ENCODE peak calls at places on chromosomes 5 and 9, in eight cellular contexts. S, U, D, P, T, L, J and G are unnamed samples.

GRCh38 chr9:107336718-107337360 is 53.8 kb downstream of the RAD23B start:
- DNase-seq in P (no peak), L (no peak), D (no peak), S (peak), T (no peak), U (no peak), J (no peak), G (no peak)

GRCh38 chr5:54357371-54358058 is 47.1 kb upstream of the ARL15 start:
- DNase-seq in U (no peak), L (no peak), P (no peak), S (no peak), J (peak), T (no peak), D (no peak), G (no peak)

GRCh38 chr5:113280541-113280940 is 154.2 kb downstream of the TSSK1B start:
- DNase-seq in S (no peak), J (no peak), U (no peak), L (no peak), T (no peak), D (no peak), P (no peak), G (no peak)

GRCh38 chr9:128828267-128828666 is 1.3 kb downstream of the SPOUT1 start:
- DNase-seq in S (no peak), P (no peak), T (no peak), J (no peak), D (no peak), L (no peak), U (no peak), G (no peak)

GRCh38 chr5:39533749-39534148 is 109.0 kb upstream of the DAB2 start:
- DNase-seq in D (no peak), P (peak), U (no peak), S (no peak), L (no peak), T (no peak), J (no peak), G (no peak)

GRCh38 chr9:98134702-98135557 is 15.9 kb upstream of the TRIM14 start:
- DNase-seq in L (peak), P (no peak), D (no peak), S (no peak), T (no peak), J (no peak), U (no peak), G (no peak)

GRCh38 chr9:121292801-121293241 is 24.9 kb downstream of the GSN start:
- DNase-seq in S (no peak), P (no peak), U (no peak), J (no peak), D (no peak), L (peak), T (no peak), G (no peak)

GRCh38 chr9:130368631-130369103 is 76.1 kb upstream of the ASS1 start:
- DNase-seq in L (no peak), U (no peak), P (no peak), T (no peak), S (no peak), J (peak), D (no peak), G (no peak)

GRCh38 chr9:89813482-89813881 is 208.7 kb downstream of the GADD45G start:
- DNase-seq in S (no peak), J (no peak), P (no peak), D (no peak), U (no peak), L (no peak), T (no peak), G (no peak)

GRCh38 chr9:23638837-23639426 is 187.1 kb downstream of the ELAVL2 start:
- DNase-seq in T (no peak), U (no peak), J (no peak), L (no peak), P (no peak), S (no peak), D (no peak), G (no peak)

GRCh38 chr5:115246361-115246991 is 16.2 kb downstream of the PGGT1B start:
- DNase-seq in S (no peak), J (peak), D (no peak), T (no peak), L (no peak), P (peak), U (no peak), G (peak)

GRCh38 chr5:172773481-172774469 is 2.8 kb upstream of the DUSP1 start:
- DNase-seq in P (no peak), J (no peak), S (no peak), D (no peak), U (no peak), T (no peak), L (no peak), G (no peak)

GRCh38 chr5:128904815-128905214 is 60.5 kb upstream of the SLC27A6 start:
- DNase-seq in T (no peak), J (no peak), S (no peak), U (no peak), D (no peak), L (no peak), P (no peak), G (no peak)

GRCh38 chr5:146050061-146050460 is 55.3 kb downstream of the PLAC8L1 start:
- DNase-seq in L (no peak), S (no peak), T (no peak), D (no peak), J (no peak), P (no peak), U (no peak), G (no peak)

GRCh38 chr9:75265525-75265972 is 177.2 kb downstream of the OSTF1 start:
- DNase-seq in L (no peak), S (peak), U (no peak), D (peak), P (peak), J (peak), T (peak), G (peak)

GRCh38 chr9:35029241-35029640 is 39.7 kb downstream of the DNAJB5 start:
- DNase-seq in U (no peak), D (no peak), J (no peak), S (no peak), T (no peak), L (no peak), P (no peak), G (no peak)

GRCh38 chr5:54766748-54767147 is 218.6 kb downstream of the ESM1 start:
- DNase-seq in D (no peak), U (no peak), T (no peak), S (no peak), P (no peak), J (no peak), L (no peak), G (no peak)